ENCODE peak calls at places on chromosomes 1 and 21, in four cellular contexts. L is activated T-helper 1 cell treated with anti-CD3 and anti-CD28 coated beads, Interleukin-12 subunit alpha, Interleukin-12 subunit beta, Interleukin-2, Interleukin-4 antibody, amounts not matched to agents 30 ng/mL and 10 ng/mL and 1 ng/mL, durations not matched to agents 14 hours and 24 hours and 36 hours; X is putamen; P is nucleus accumbens. Z is an unnamed sample.

GRCh38 chr21:25568230-25568629 is 39.1 kb downstream of the MRPL39 start:
- DNase-seq in X (no peak), P (no peak), L (no peak), Z (peak)

GRCh38 chr1:70608815-70609214 is 197.7 kb downstream of the CTH start:
- DNase-seq in X (no peak), L (no peak), P (no peak), Z (no peak)

GRCh38 chr1:6512908-6513280 is 21.4 kb upstream of the PLEKHG5 start:
- DNase-seq in L (no peak), X (no peak), P (no peak), Z (no peak)

GRCh38 chr21:44445413-44445812 is 9.9 kb upstream of the LRRC3 start:
- DNase-seq in L (no peak), X (no peak), P (no peak), Z (no peak)

GRCh38 chr1:22287273-22287672 is 144.4 kb upstream of the WNT4 start:
- DNase-seq in L (no peak), P (no peak), X (no peak), Z (no peak)

GRCh38 chr1:175927944-175928343 is 184.5 kb upstream of the TNR start:
- DNase-seq in L (no peak), P (no peak), X (no peak), Z (no peak)

GRCh38 chr1:102970496-102971078 is 137.7 kb downstream of the COL11A1 start:
- DNase-seq in X (peak), L (no peak), P (no peak), Z (peak)

GRCh38 chr1:161427733-161428516 is 60.2 kb upstream of the CFAP126 start:
- DNase-seq in P (no peak), L (peak), X (no peak), Z (no peak)

GRCh38 chr1:81558291-81559076 is 242.2 kb upstream of the ADGRL2 start:
- DNase-seq in P (no peak), L (no peak), X (no peak), Z (no peak)

GRCh38 chr1:5611855-5612254 is 380.4 kb downstream of the NPHP4 start:
- DNase-seq in X (no peak), P (no peak), L (no peak), Z (no peak)

GRCh38 chr1:235954306-235955283 is 87.9 kb upstream of the LYST start:
- DNase-seq in P (no peak), L (peak), X (no peak), Z (peak)

Z was measured in KBM-7.